ENCODE peak calls at places on chromosomes 12 and 14, in six cellular contexts. One of them, this sample, is unnamed.

GRCh38 chr14:50070840-50071548 is 45.4 kb downstream of the VCPKMT start:
- DNase-seq in Jurkat, Clone E6-1: no peak
- DNase-seq in activated naive CD8-positive, alpha-beta T cell treated with anti-CD3 and anti-CD28 coated beads, Interleukin-2, amount 50 U/mL, for 24 hours: no peak
- DNase-seq in spleen: peak; percentile 48
- DNase-seq in adipocyte: no peak
- DNase-seq in stimulated activated naive B cell treated with anti-CD40 and anti-IgM and Interleukin-4, amounts not matched to agents 10 μg/mL and 1 μg/mL and 100 μg/mL, for 72 hours: peak; percentile 25
- DNase-seq in this sample: no peak

GRCh38 chr14:61570188-61570960 is 124.9 kb upstream of the HIF1A start:
- DNase-seq in Jurkat, Clone E6-1: peak; percentile 55
- DNase-seq in activated naive CD8-positive, alpha-beta T cell treated with anti-CD3 and anti-CD28 coated beads, Interleukin-2, amount 50 U/mL, for 24 hours: no peak
- DNase-seq in spleen: no peak
- DNase-seq in adipocyte: no peak
- DNase-seq in stimulated activated naive B cell treated with anti-CD40 and anti-IgM and Interleukin-4, amounts not matched to agents 10 μg/mL and 1 μg/mL and 100 μg/mL, for 72 hours: no peak
- DNase-seq in this sample: no peak

GRCh38 chr12:14260011-14260993 is 105.2 kb upstream of the ATF7IP start:
- DNase-seq in Jurkat, Clone E6-1: no peak
- DNase-seq in activated naive CD8-positive, alpha-beta T cell treated with anti-CD3 and anti-CD28 coated beads, Interleukin-2, amount 50 U/mL, for 24 hours: no peak
- DNase-seq in spleen: peak; percentile 90
- DNase-seq in adipocyte: peak; percentile 83
- DNase-seq in stimulated activated naive B cell treated with anti-CD40 and anti-IgM and Interleukin-4, amounts not matched to agents 10 μg/mL and 1 μg/mL and 100 μg/mL, for 72 hours: no peak
- DNase-seq in this sample: peak; percentile 86

GRCh38 chr12:25121916-25122315 is 73.0 kb downstream of the DNAI7 start:
- DNase-seq in Jurkat, Clone E6-1: no peak
- DNase-seq in activated naive CD8-positive, alpha-beta T cell treated with anti-CD3 and anti-CD28 coated beads, Interleukin-2, amount 50 U/mL, for 24 hours: no peak
- DNase-seq in spleen: no peak
- DNase-seq in adipocyte: peak; percentile 7
- DNase-seq in stimulated activated naive B cell treated with anti-CD40 and anti-IgM and Interleukin-4, amounts not matched to agents 10 μg/mL and 1 μg/mL and 100 μg/mL, for 72 hours: no peak
- DNase-seq in this sample: no peak

GRCh38 chr12:117857632-117858274 is 111.0 kb downstream of the KSR2 start:
- DNase-seq in Jurkat, Clone E6-1: peak; percentile 62
- DNase-seq in activated naive CD8-positive, alpha-beta T cell treated with anti-CD3 and anti-CD28 coated beads, Interleukin-2, amount 50 U/mL, for 24 hours: peak; percentile 70
- DNase-seq in spleen: no peak
- DNase-seq in adipocyte: peak; percentile 68
- DNase-seq in stimulated activated naive B cell treated with anti-CD40 and anti-IgM and Interleukin-4, amounts not matched to agents 10 μg/mL and 1 μg/mL and 100 μg/mL, for 72 hours: peak; percentile 51
- DNase-seq in this sample: peak; percentile 54

GRCh38 chr14:99878563-99878962 is 85.3 kb downstream of the EML1 start:
- DNase-seq in Jurkat, Clone E6-1: no peak
- DNase-seq in activated naive CD8-positive, alpha-beta T cell treated with anti-CD3 and anti-CD28 coated beads, Interleukin-2, amount 50 U/mL, for 24 hours: no peak
- DNase-seq in spleen: no peak
- DNase-seq in adipocyte: no peak
- DNase-seq in stimulated activated naive B cell treated with anti-CD40 and anti-IgM and Interleukin-4, amounts not matched to agents 10 μg/mL and 1 μg/mL and 100 μg/mL, for 72 hours: no peak
- DNase-seq in this sample: no peak

GRCh38 chr14:58428011-58428807 is 690 bp downstream of the KIAA0586 start:
- DNase-seq in Jurkat, Clone E6-1: peak; percentile 55
- DNase-seq in activated naive CD8-positive, alpha-beta T cell treated with anti-CD3 and anti-CD28 coated beads, Interleukin-2, amount 50 U/mL, for 24 hours: no peak
- DNase-seq in spleen: no peak
- DNase-seq in adipocyte: peak; percentile 77
- DNase-seq in stimulated activated naive B cell treated with anti-CD40 and anti-IgM and Interleukin-4, amounts not matched to agents 10 μg/mL and 1 μg/mL and 100 μg/mL, for 72 hours: no peak
- DNase-seq in this sample: no peak

GRCh38 chr12:68628698-68629097 is 18.0 kb downstream of the RAP1B start:
- DNase-seq in Jurkat, Clone E6-1: no peak
- DNase-seq in activated naive CD8-positive, alpha-beta T cell treated with anti-CD3 and anti-CD28 coated beads, Interleukin-2, amount 50 U/mL, for 24 hours: no peak
- DNase-seq in spleen: no peak
- DNase-seq in adipocyte: no peak
- DNase-seq in stimulated activated naive B cell treated with anti-CD40 and anti-IgM and Interleukin-4, amounts not matched to agents 10 μg/mL and 1 μg/mL and 100 μg/mL, for 72 hours: no peak
- DNase-seq in this sample: no peak

GRCh38 chr14:69101331-69101826 is 51.5 kb downstream of the DCAF5 start:
- DNase-seq in Jurkat, Clone E6-1: peak; percentile 8
- DNase-seq in activated naive CD8-positive, alpha-beta T cell treated with anti-CD3 and anti-CD28 coated beads, Interleukin-2, amount 50 U/mL, for 24 hours: no peak
- DNase-seq in spleen: no peak
- DNase-seq in adipocyte: peak; percentile 94
- DNase-seq in stimulated activated naive B cell treated with anti-CD40 and anti-IgM and Interleukin-4, amounts not matched to agents 10 μg/mL and 1 μg/mL and 100 μg/mL, for 72 hours: no peak
- DNase-seq in this sample: no peak

GRCh38 chr12:7555752-7556151 is 52.2 kb upstream of the CD163 start:
- DNase-seq in Jurkat, Clone E6-1: no peak
- DNase-seq in activated naive CD8-positive, alpha-beta T cell treated with anti-CD3 and anti-CD28 coated beads, Interleukin-2, amount 50 U/mL, for 24 hours: no peak
- DNase-seq in spleen: no peak
- DNase-seq in adipocyte: peak; percentile 84
- DNase-seq in stimulated activated naive B cell treated with anti-CD40 and anti-IgM and Interleukin-4, amounts not matched to agents 10 μg/mL and 1 μg/mL and 100 μg/mL, for 72 hours: no peak
- DNase-seq in this sample: no peak

GRCh38 chr14:62062645-62063044 is 300.4 kb downstream of the SNAPC1 start:
- DNase-seq in Jurkat, Clone E6-1: no peak
- DNase-seq in activated naive CD8-positive, alpha-beta T cell treated with anti-CD3 and anti-CD28 coated beads, Interleukin-2, amount 50 U/mL, for 24 hours: no peak
- DNase-seq in spleen: no peak
- DNase-seq in adipocyte: no peak
- DNase-seq in stimulated activated naive B cell treated with anti-CD40 and anti-IgM and Interleukin-4, amounts not matched to agents 10 μg/mL and 1 μg/mL and 100 μg/mL, for 72 hours: no peak
- DNase-seq in this sample: no peak

GRCh38 chr12:65450610-65451009 is 172.1 kb downstream of the MSRB3 start:
- DNase-seq in Jurkat, Clone E6-1: no peak
- DNase-seq in activated naive CD8-positive, alpha-beta T cell treated with anti-CD3 and anti-CD28 coated beads, Interleukin-2, amount 50 U/mL, for 24 hours: no peak
- DNase-seq in spleen: no peak
- DNase-seq in adipocyte: no peak
- DNase-seq in stimulated activated naive B cell treated with anti-CD40 and anti-IgM and Interleukin-4, amounts not matched to agents 10 μg/mL and 1 μg/mL and 100 μg/mL, for 72 hours: no peak
- DNase-seq in this sample: no peak

GRCh38 chr12:6323340-6323994 is 13.0 kb downstream of the PLEKHG6 start:
- DNase-seq in Jurkat, Clone E6-1: no peak
- DNase-seq in activated naive CD8-positive, alpha-beta T cell treated with anti-CD3 and anti-CD28 coated beads, Interleukin-2, amount 50 U/mL, for 24 hours: peak; percentile 36
- DNase-seq in spleen: peak; percentile 79
- DNase-seq in adipocyte: peak; percentile 92
- DNase-seq in stimulated activated naive B cell treated with anti-CD40 and anti-IgM and Interleukin-4, amounts not matched to agents 10 μg/mL and 1 μg/mL and 100 μg/mL, for 72 hours: no peak
- DNase-seq in this sample: no peak

GRCh38 chr14:58272589-58273372 is 25.6 kb upstream of the ARID4A start:
- DNase-seq in Jurkat, Clone E6-1: peak; percentile 24
- DNase-seq in activated naive CD8-positive, alpha-beta T cell treated with anti-CD3 and anti-CD28 coated beads, Interleukin-2, amount 50 U/mL, for 24 hours: no peak
- DNase-seq in spleen: no peak
- DNase-seq in adipocyte: no peak
- DNase-seq in stimulated activated naive B cell treated with anti-CD40 and anti-IgM and Interleukin-4, amounts not matched to agents 10 μg/mL and 1 μg/mL and 100 μg/mL, for 72 hours: no peak
- DNase-seq in this sample: no peak

GRCh38 chr14:89477391-89477790 is 60.4 kb upstream of the FOXN3 start:
- DNase-seq in Jurkat, Clone E6-1: no peak
- DNase-seq in activated naive CD8-positive, alpha-beta T cell treated with anti-CD3 and anti-CD28 coated beads, Interleukin-2, amount 50 U/mL, for 24 hours: no peak
- DNase-seq in spleen: peak; percentile 27
- DNase-seq in adipocyte: no peak
- DNase-seq in stimulated activated naive B cell treated with anti-CD40 and anti-IgM and Interleukin-4, amounts not matched to agents 10 μg/mL and 1 μg/mL and 100 μg/mL, for 72 hours: no peak
- DNase-seq in this sample: no peak

GRCh38 chr12:24226745-24227350 is 277.4 kb upstream of the SOX5 start:
- DNase-seq in Jurkat, Clone E6-1: no peak
- DNase-seq in activated naive CD8-positive, alpha-beta T cell treated with anti-CD3 and anti-CD28 coated beads, Interleukin-2, amount 50 U/mL, for 24 hours: no peak
- DNase-seq in spleen: no peak
- DNase-seq in adipocyte: peak; percentile 4
- DNase-seq in stimulated activated naive B cell treated with anti-CD40 and anti-IgM and Interleukin-4, amounts not matched to agents 10 μg/mL and 1 μg/mL and 100 μg/mL, for 72 hours: no peak
- DNase-seq in this sample: no peak

GRCh38 chr14:44404021-44404420 is 103.1 kb downstream of the FSCB start:
- DNase-seq in Jurkat, Clone E6-1: no peak
- DNase-seq in activated naive CD8-positive, alpha-beta T cell treated with anti-CD3 and anti-CD28 coated beads, Interleukin-2, amount 50 U/mL, for 24 hours: no peak
- DNase-seq in spleen: no peak
- DNase-seq in adipocyte: no peak
- DNase-seq in stimulated activated naive B cell treated with anti-CD40 and anti-IgM and Interleukin-4, amounts not matched to agents 10 μg/mL and 1 μg/mL and 100 μg/mL, for 72 hours: no peak
- DNase-seq in this sample: no peak

This sample was measured in glutamatergic neuron.